ENCODE peak calls at places on chromosomes 16 and 17, in seven cellular contexts. L, Y, U, M, J, K and A are unnamed samples.

GRCh38 chr17:67865438-67865837 is 40.1 kb downstream of the BPTF start:
- DNase-seq in L (no peak), Y (peak), U (peak), M (no peak), J (peak), K (no peak), A (no peak)

GRCh38 chr17:59840329-59840907 is 52.3 kb downstream of the TUBD1 start:
- DNase-seq in L (peak), Y (no peak), U (peak), M (no peak), J (peak), K (no peak), A (peak)

GRCh38 chr16:17970366-17970765 is 366.2 kb downstream of the NPIPA8 start:
- DNase-seq in L (no peak), Y (no peak), U (no peak), M (no peak), J (no peak), K (no peak), A (no peak)

GRCh38 chr16:81634380-81635121 is 144.5 kb upstream of the PLCG2 start:
- DNase-seq in L (peak), Y (peak), U (no peak), M (no peak), J (peak), K (no peak), A (no peak)

GRCh38 chr17:40962059-40962561 is 4.6 kb downstream of the KRT39 start:
- DNase-seq in L (no peak), Y (no peak), U (no peak), M (no peak), J (no peak), K (no peak), A (no peak)

GRCh38 chr17:50149425-50150353 is 788 bp downstream of the PPP1R9B start:
- DNase-seq in L (peak), Y (peak), U (peak), M (no peak), J (peak), K (no peak), A (peak)

GRCh38 chr17:67218385-67218950 is 26.5 kb downstream of the HELZ start:
- DNase-seq in L (no peak), Y (peak), U (peak), M (no peak), J (peak), K (no peak), A (no peak)

GRCh38 chr17:81200695-81201580 is 21.8 kb downstream of the CEP131 start:
- DNase-seq in L (peak), Y (peak), U (peak), M (peak), J (peak), K (no peak), A (no peak)

GRCh38 chr17:7383742-7384488 is 3.0 kb downstream of the TNK1 start:
- DNase-seq in L (peak), Y (peak), U (peak), M (no peak), J (peak), K (no peak), A (peak)

GRCh38 chr17:21258593-21258992 is 5.4 kb upstream of the NATD1 start:
- DNase-seq in L (no peak), Y (no peak), U (no peak), M (no peak), J (no peak), K (no peak), A (no peak)

GRCh38 chr17:17106716-17107115 is 64.5 kb downstream of the MPRIP start:
- DNase-seq in L (no peak), Y (peak), U (no peak), M (no peak), J (no peak), K (no peak), A (no peak)

GRCh38 chr16:12239953-12240485 is 263.5 kb downstream of the SNX29 start:
- DNase-seq in L (no peak), Y (peak), U (no peak), M (no peak), J (no peak), K (no peak), A (no peak)

GRCh38 chr17:12097326-12097725 is 76.6 kb downstream of the MAP2K4 start:
- DNase-seq in L (no peak), Y (no peak), U (no peak), M (no peak), J (no peak), K (no peak), A (no peak)

DNA sequence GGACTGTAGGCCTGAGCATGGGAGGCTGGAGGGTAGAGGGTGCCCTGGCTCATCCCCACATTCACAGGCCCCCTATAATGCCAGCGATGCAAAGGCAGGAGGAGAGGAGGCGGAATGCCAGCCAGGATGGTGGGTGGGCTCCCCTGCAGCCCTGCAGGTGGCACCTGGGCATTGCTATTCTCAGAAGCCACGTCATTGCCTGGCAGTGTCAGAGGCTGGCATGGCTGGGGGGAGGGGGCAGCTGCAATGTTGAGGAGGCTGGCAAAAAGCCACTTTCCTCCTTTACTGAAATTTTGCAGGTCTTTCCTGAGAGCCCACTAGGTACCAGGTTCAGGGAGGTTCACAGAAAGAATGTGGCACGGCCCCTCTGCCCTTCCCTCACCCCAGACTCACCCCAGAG is 36.2 kb downstream of the RAB11FIP4 start:
- DNase-seq in L (no peak), Y (no peak), U (no peak), M (no peak), J (no peak), K (no peak), A (no peak)
- H2AK5ac ChIP-seq in L (no peak), Y (no peak), U (no peak), M (peak), J (no peak), K (no peak), A (no peak)

GRCh38 chr16:50842013-50842505 is 100.2 kb downstream of the CYLD start:
- DNase-seq in L (no peak), Y (no peak), U (no peak), M (no peak), J (no peak), K (no peak), A (peak)

GRCh38 chr16:50842589-50842988 is 100.7 kb downstream of the CYLD start:
- DNase-seq in L (no peak), Y (peak), U (no peak), M (no peak), J (peak), K (no peak), A (peak)

GRCh38 chr16:50839356-50839755 is 97.5 kb downstream of the CYLD start:
- DNase-seq in L (no peak), Y (no peak), U (no peak), M (no peak), J (no peak), K (no peak), A (no peak)

GRCh38 chr16:50839920-50840729 is 98.2 kb downstream of the CYLD start:
- DNase-seq in L (peak), Y (no peak), U (no peak), M (no peak), J (no peak), K (no peak), A (peak)

GRCh38 chr16:50841081-50841886 is 99.4 kb downstream of the CYLD start:
- DNase-seq in L (peak), Y (no peak), U (peak), M (no peak), J (no peak), K (no peak), A (peak)
- H2AK5ac ChIP-seq in L (no peak), Y (no peak), U (no peak), M (no peak), J (peak), K (no peak), A (no peak)

GRCh38 chr16:54602666-54603065 is 316.1 kb upstream of the IRX3 start:
- DNase-seq in L (no peak), Y (no peak), U (no peak), M (no peak), J (no peak), K (no peak), A (no peak)
- H2AK5ac ChIP-seq in L (no peak), Y (no peak), U (no peak), M (no peak), J (no peak), K (no peak), A (no peak)

GRCh38 chr16:3032624-3033023 is 4.1 kb downstream of the BICDL2 start:
- DNase-seq in L (no peak), Y (no peak), U (no peak), M (no peak), J (no peak), K (no peak), A (no peak)
- H2AK5ac ChIP-seq in L (no peak), Y (no peak), U (no peak), M (no peak), J (no peak), K (peak), A (no peak)

DNA sequence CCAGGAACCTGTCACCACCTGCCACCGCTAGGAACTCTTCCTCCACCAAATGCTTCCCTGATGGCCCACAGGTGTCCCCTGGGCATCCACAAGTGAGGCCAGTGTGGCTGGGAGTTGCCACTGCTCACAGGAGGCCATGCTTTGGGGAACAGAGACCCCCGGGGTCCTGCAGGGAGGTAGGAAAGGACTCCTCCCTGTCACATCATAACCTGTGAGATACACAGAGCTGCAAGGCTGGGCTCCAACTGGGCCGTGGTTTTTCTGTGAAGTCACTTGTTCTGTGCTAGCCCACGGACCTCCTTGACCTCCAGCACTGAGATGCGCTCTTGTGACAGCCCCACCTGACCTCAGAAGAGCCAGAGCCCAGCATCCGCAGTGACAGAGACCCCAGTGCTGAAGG is 311.2 kb downstream of the C16orf95 start:
- DNase-seq in L (no peak), Y (no peak), U (no peak), M (no peak), J (no peak), K (no peak), A (no peak)
- H2AK5ac ChIP-seq in L (no peak), Y (no peak), U (no peak), M (peak), J (no peak), K (no peak), A (no peak)

GRCh38 chr17:32529604-32530003 is 42.8 kb downstream of the CDK5R1 start:
- DNase-seq in L (no peak), Y (no peak), U (no peak), M (no peak), J (no peak), K (no peak), A (no peak)

GRCh38 chr17:32528825-32529224 is 42.0 kb downstream of the CDK5R1 start:
- DNase-seq in L (no peak), Y (no peak), U (no peak), M (no peak), J (no peak), K (no peak), A (no peak)

GRCh38 chr17:32536736-32537646 is 50.2 kb downstream of the CDK5R1 start:
- DNase-seq in L (no peak), Y (peak), U (peak), M (no peak), J (peak), K (no peak), A (no peak)

GRCh38 chr17:32533296-32533695 is 46.5 kb downstream of the CDK5R1 start:
- DNase-seq in L (no peak), Y (no peak), U (no peak), M (no peak), J (no peak), K (no peak), A (no peak)
- H2AK5ac ChIP-seq in L (no peak), Y (no peak), U (no peak), M (no peak), J (no peak), K (no peak), A (no peak)

GRCh38 chr16:85678821-85679220 is 9.9 kb downstream of the GINS2 start:
- DNase-seq in L (no peak), Y (no peak), U (no peak), M (no peak), J (no peak), K (no peak), A (no peak)

GRCh38 chr16:85681255-85681654 is 7.5 kb downstream of the GINS2 start:
- DNase-seq in L (no peak), Y (no peak), U (peak), M (no peak), J (no peak), K (no peak), A (no peak)

GRCh38 chr16:85682516-85682915 is 6.2 kb downstream of the GINS2 start:
- DNase-seq in L (no peak), Y (no peak), U (no peak), M (no peak), J (no peak), K (no peak), A (no peak)

GRCh38 chr16:85679870-85680269 is 8.9 kb downstream of the GINS2 start:
- DNase-seq in L (no peak), Y (no peak), U (peak), M (no peak), J (no peak), K (no peak), A (no peak)

DNA sequence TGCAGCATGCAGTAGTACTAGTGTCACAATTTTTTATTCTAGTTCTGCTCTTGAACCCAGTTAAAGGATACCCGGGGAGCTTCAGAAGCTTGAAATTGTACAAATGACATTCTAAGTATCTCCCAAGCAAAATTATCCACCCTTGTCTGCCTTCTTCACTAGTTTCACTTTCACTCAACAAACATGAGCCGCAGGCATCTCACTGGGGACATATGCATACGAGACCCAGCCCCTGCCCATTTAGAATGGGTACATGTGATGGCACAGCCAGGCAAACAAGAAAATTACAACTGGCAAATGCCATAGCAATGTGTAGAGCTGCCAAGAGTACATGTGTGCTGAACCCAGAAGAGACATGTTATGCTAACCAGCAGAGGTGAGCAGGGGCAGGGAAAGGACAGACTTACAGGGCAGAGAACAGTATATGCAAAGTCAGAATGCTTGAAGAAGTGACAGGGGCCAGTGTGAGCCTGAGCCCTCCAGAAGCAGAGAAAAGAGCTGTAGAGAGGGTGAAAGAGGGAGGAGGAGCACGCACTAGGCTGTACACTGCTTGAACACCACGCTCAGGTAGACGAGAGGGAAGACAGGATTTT is 8.3 kb downstream of the GINS2 start:
- DNase-seq in L (no peak), Y (no peak), U (no peak), M (no peak), J (no peak), K (no peak), A (no peak)
- H2AK5ac ChIP-seq in L (no peak), Y (no peak), U (no peak), M (no peak), J (no peak), K (no peak), A (no peak)